ENCODE peak calls at places on chromosomes 13 and 19, in five cellular contexts. D is H1, Z is K562, S is HCT116, R is SK-N-SH. T is an unnamed sample.

GRCh38 chr19:48968813-48969218 is 3.7 kb downstream of the FTL start:
- DNase-seq in S (no peak), Z (no peak), D (no peak), R (no peak), T (no peak)

GRCh38 chr19:55473613-55474012 is 2.8 kb upstream of the ZNF628 start:
- DNase-seq in D (no peak), R (no peak), Z (no peak), S (no peak), T (no peak)

GRCh38 chr13:92224052-92224821 is 825.8 kb downstream of the GPC5 start:
- DNase-seq in R (no peak), Z (no peak), D (no peak), S (no peak), T (no peak)

GRCh38 chr19:294819-295686 is 3.9 kb upstream of the PLPP2 start:
- DNase-seq in D (no peak), Z (peak), S (no peak), R (peak), T (peak)

GRCh38 chr19:28981994-28982393 is 231.0 kb downstream of the UQCRFS1 start:
- DNase-seq in D (no peak), R (no peak), Z (no peak), S (no peak), T (no peak)

GRCh38 chr19:40754611-40755247 is 3.7 kb downstream of the SNRPA start:
- DNase-seq in D (no peak), R (no peak), S (no peak), Z (no peak), T (no peak)

GRCh38 chr19:19338082-19338481 is 17.5 kb downstream of the MAU2 start:
- DNase-seq in D (no peak), R (no peak), Z (no peak), S (no peak), T (no peak)

GRCh38 chr19:38736413-38737280 is 7.6 kb downstream of the CAPN12 start:
- DNase-seq in R (peak), S (peak), Z (peak), D (peak), T (no peak)

GRCh38 chr19:16836115-16836905 is 7.1 kb downstream of the SIN3B start:
- DNase-seq in R (no peak), S (no peak), Z (no peak), D (no peak), T (peak)

GRCh38 chr19:44735011-44735410 is 13.5 kb upstream of the BCL3 start:
- DNase-seq in Z (no peak), R (peak), S (no peak), D (no peak), T (no peak)

GRCh38 chr13:98921786-98922185 is 56.1 kb downstream of the DOCK9 start:
- DNase-seq in R (no peak), S (no peak), Z (no peak), D (no peak), T (no peak)

GRCh38 chr19:7637374-7638256 is 705 bp downstream of the STXBP2 start:
- DNase-seq in R (no peak), Z (peak), D (no peak), S (no peak), T (no peak)

GRCh38 chr19:4969772-4970531 is 1.0 kb downstream of the KDM4B start:
- DNase-seq in S (no peak), R (peak), D (no peak), Z (no peak), T (peak)

GRCh38 chr13:110442946-110443632 is 118.4 kb downstream of the RAB20 start:
- DNase-seq in D (no peak), Z (no peak), R (no peak), S (no peak), T (no peak)

GRCh38 chr13:42740753-42741152 is 40.6 kb upstream of the FAM216B start:
- DNase-seq in R (peak), Z (peak), S (peak), D (no peak), T (peak)

GRCh38 chr19:34475026-34475974 is 6.3 kb upstream of the WTIP start:
- DNase-seq in R (no peak), Z (no peak), D (no peak), S (no peak), T (no peak)

GRCh38 chr13:25380082-25380481 is 8.3 kb downstream of the ATP8A2 start:
- DNase-seq in R (no peak), D (no peak), Z (peak), S (no peak), T (no peak)

GRCh38 chr13:40968416-40969000 is 50.6 kb downstream of the ELF1 start:
- DNase-seq in D (no peak), S (no peak), Z (no peak), R (no peak), T (no peak)

GRCh38 chr13:76720416-76720815 is 165.8 kb downstream of the KCTD12 start:
- DNase-seq in S (no peak), D (no peak), R (no peak), Z (no peak), T (no peak)

GRCh38 chr19:35044317-35045117 is 3.0 kb downstream of the HPN start:
- DNase-seq in Z (peak), R (peak), D (no peak), S (no peak), T (peak)

GRCh38 chr19:18518639-18519038 is 3.2 kb downstream of the ELL start:
- DNase-seq in Z (no peak), R (no peak), S (no peak), D (no peak), T (no peak)

GRCh38 chr13:59888408-59888807 is 275.3 kb downstream of the DIAPH3 start:
- DNase-seq in S (no peak), R (no peak), Z (no peak), D (no peak), T (no peak)

GRCh38 chr19:29563688-29564087 is 37.9 kb downstream of the VSTM2B start:
- DNase-seq in S (no peak), Z (no peak), R (no peak), D (no peak), T (no peak)

GRCh38 chr13:50116430-50116973 is 101.3 kb downstream of the KCNRG start:
- DNase-seq in R (no peak), Z (no peak), S (no peak), D (no peak), T (no peak)

GRCh38 chr19:31516756-31517155 is 167.5 kb upstream of the TSHZ3 start:
- DNase-seq in R (no peak), S (no peak), Z (no peak), D (no peak), T (no peak)

GRCh38 chr13:101202590-101202989 is 213.7 kb downstream of the NALCN start:
- DNase-seq in Z (no peak), S (no peak), R (no peak), D (peak), T (peak)
- TF ChIP-seq JUND in Z (no peak), S (no peak), R (no peak), D (no peak), T (no peak)

GRCh38 chr19:9849786-9850185 is 14.7 kb downstream of the PIN1 start:
- DNase-seq in R (no peak), Z (no peak), D (no peak), S (no peak), T (no peak)

GRCh38 chr19:9850235-9850959 is 15.3 kb downstream of the PIN1 start:
- DNase-seq in D (no peak), S (no peak), Z (no peak), R (no peak), T (no peak)

GRCh38 chr19:9847087-9847671 is 12.1 kb downstream of the PIN1 start:
- DNase-seq in R (peak), D (peak), S (peak), Z (peak), T (peak)

GRCh38 chr19:9848060-9848459 is 12.9 kb downstream of the PIN1 start:
- DNase-seq in R (peak), S (no peak), D (no peak), Z (no peak), T (no peak)

DNA sequence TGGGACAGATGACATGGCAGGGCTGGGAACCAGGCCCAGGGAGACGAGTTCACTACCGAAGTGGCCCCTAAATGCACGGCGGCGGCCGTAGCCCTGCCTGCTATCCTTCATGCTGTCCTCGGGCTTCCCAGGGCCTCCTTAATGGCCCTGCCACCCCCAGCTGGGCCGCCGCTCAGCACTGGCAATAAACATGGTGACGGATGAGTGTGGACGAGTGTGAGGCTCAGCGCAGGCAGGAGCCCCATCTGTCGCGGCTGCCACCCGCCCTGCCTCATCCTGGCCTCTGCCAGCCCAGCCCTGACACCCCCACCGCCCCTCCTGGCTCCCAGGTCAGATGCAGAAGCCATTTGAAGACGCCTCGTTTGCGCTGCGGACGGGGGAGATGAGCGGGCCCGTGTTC is 13.6 kb downstream of the PIN1 start:
- DNase-seq in S (no peak), D (no peak), Z (no peak), R (no peak), T (no peak)
- TF ChIP-seq JUND in S (no peak), D (no peak), Z (no peak), R (no peak), T (no peak)

DNA sequence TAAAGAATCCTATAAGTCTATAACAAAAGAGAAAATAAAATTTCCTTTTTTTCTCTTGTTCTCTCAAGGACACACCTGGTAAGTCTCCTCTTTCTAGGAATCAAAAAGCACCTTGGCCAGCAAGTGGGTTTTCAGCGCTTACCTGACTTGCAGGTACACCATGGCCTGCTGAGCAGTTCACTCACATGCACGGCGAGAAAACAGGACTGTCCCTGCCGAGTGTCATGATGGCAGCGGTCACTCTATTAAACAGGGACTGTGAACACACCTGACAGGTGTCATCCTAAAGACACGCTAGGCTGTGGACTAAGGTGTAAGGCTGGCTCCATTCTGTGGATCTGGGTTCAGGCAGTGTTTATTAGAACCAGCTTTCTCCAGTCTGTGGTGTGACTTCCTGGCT is 170.2 kb downstream of the TEX29 start:
- DNase-seq in D (no peak), Z (no peak), R (no peak), S (no peak), T (no peak)
- TF ChIP-seq JUND in D (no peak), Z (no peak), R (no peak), S (no peak), T (no peak)

DNA sequence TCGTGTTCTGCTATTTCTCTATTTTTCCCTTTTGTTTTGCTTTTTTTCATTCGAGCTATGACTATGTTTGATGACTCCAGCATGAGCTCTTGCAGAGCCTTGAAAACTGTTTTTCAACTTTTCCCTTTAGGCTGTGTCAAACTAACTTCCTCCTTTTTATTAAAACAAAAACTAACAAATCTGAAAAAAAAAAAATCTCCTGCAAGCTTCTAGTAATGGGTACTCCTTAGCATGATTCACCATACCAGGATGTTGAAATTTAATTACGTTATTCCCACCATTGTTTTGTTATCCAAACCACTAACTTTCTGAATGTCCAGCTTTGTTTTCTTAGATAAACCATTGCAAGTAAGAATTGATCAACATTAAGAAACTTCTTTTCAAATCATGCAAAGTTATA is 12.4 kb downstream of the CLDN10 start:
- DNase-seq in S (no peak), R (no peak), D (no peak), Z (no peak), T (no peak)
- TF ChIP-seq JUND in S (no peak), R (no peak), D (no peak), Z (no peak), T (no peak)

T was measured in T47D.